ENCODE peak calls at places on chromosomes 3 and 15, in five cellular contexts. M, Z, C, O and J are unnamed samples.

GRCh38 chr3:39065197-39065596 is 13.4 kb downstream of the WDR48 start:
- DNase-seq in M (peak), Z (peak), C (no peak), O (no peak), J (peak)

GRCh38 chr3:72258366-72258765 is 473.4 kb upstream of the PROK2 start:
- DNase-seq in M (no peak), Z (no peak), C (no peak), O (no peak), J (no peak)

GRCh38 chr3:128922804-128923459 is 43.5 kb downstream of the ACAD9 start:
- DNase-seq in M (no peak), Z (no peak), C (no peak), O (peak), J (peak)

GRCh38 chr3:159757341-159758060 is 231.1 kb upstream of the IL12A start:
- DNase-seq in M (no peak), Z (no peak), C (no peak), O (no peak), J (no peak)

GRCh38 chr3:167228135-167228534 is 152.0 kb downstream of the ZBBX start:
- DNase-seq in M (peak), Z (no peak), C (no peak), O (no peak), J (no peak)

GRCh38 chr15:101526021-101526420 is 36.5 kb upstream of the PCSK6 start:
- DNase-seq in M (no peak), Z (no peak), C (no peak), O (no peak), J (no peak)

GRCh38 chr15:45456212-45457106 is 66.1 kb downstream of the SLC30A4 start:
- DNase-seq in M (peak), Z (peak), C (peak), O (peak), J (no peak)

GRCh38 chr3:170423001-170423615 is 4.4 kb downstream of the CLDN11 start:
- DNase-seq in M (no peak), Z (no peak), C (no peak), O (no peak), J (no peak)

GRCh38 chr15:78408961-78409360 is 29.1 kb upstream of the IREB2 start:
- DNase-seq in M (no peak), Z (no peak), C (no peak), O (no peak), J (no peak)

GRCh38 chr3:115146032-115146417 is 1.1 kb downstream of the ZBTB20 start:
- DNase-seq in M (peak), Z (peak), C (peak), O (peak), J (no peak)

GRCh38 chr15:89244512-89244869 is 712 bp downstream of the FANCI start:
- DNase-seq in M (no peak), Z (no peak), C (no peak), O (no peak), J (no peak)

GRCh38 chr3:55595420-55595819 is 108.3 kb upstream of the WNT5A start:
- DNase-seq in M (no peak), Z (no peak), C (no peak), O (no peak), J (no peak)